ENCODE peak calls at places on chromosomes 3 and 15, in six cellular contexts. One of them, this sample, is unnamed.

GRCh38 chr3:149174901-149175300 is 45.5 kb downstream of the HPS3 start:
- DNase-seq in GM04503: no peak
- DNase-seq in putamen: no peak
- DNase-seq in astrocyte: peak
- DNase-seq in GM18507: no peak
- DNase-seq in omental fat pad: no peak
- DNase-seq in this sample: peak

GRCh38 chr15:79724312-79724711 is 172.5 kb downstream of the MTHFS start:
- DNase-seq in GM04503: no peak
- DNase-seq in putamen: no peak
- DNase-seq in astrocyte: peak
- DNase-seq in GM18507: no peak
- DNase-seq in omental fat pad: no peak
- DNase-seq in this sample: peak

GRCh38 chr3:115148142-115148790 is 1.2 kb upstream of the ZBTB20 start:
- DNase-seq in GM04503: no peak
- DNase-seq in putamen: no peak
- DNase-seq in astrocyte: peak
- DNase-seq in GM18507: no peak
- DNase-seq in omental fat pad: no peak
- DNase-seq in this sample: peak

GRCh38 chr3:105827959-105828358 is 40.9 kb downstream of the CBLB start:
- DNase-seq in GM04503: peak
- DNase-seq in putamen: no peak
- DNase-seq in astrocyte: peak
- DNase-seq in GM18507: no peak
- DNase-seq in omental fat pad: no peak
- DNase-seq in this sample: peak

GRCh38 chr3:189099031-189099471 is 72.7 kb upstream of the TPRG1 start:
- DNase-seq in GM04503: peak
- DNase-seq in putamen: no peak
- DNase-seq in astrocyte: no peak
- DNase-seq in GM18507: no peak
- DNase-seq in omental fat pad: no peak
- DNase-seq in this sample: no peak

GRCh38 chr3:99699841-99700240 is 61.4 kb downstream of the COL8A1 start:
- DNase-seq in GM04503: peak
- DNase-seq in putamen: no peak
- DNase-seq in astrocyte: peak
- DNase-seq in GM18507: no peak
- DNase-seq in omental fat pad: no peak
- DNase-seq in this sample: peak

GRCh38 chr3:174767853-174768382 is 91.2 kb upstream of the NAALADL2 start:
- DNase-seq in GM04503: no peak
- DNase-seq in putamen: no peak
- DNase-seq in astrocyte: peak
- DNase-seq in GM18507: no peak
- DNase-seq in omental fat pad: no peak
- DNase-seq in this sample: peak

GRCh38 chr3:32544894-32545293 is 25.8 kb downstream of the DYNC1LI1 start:
- DNase-seq in GM04503: no peak
- DNase-seq in putamen: no peak
- DNase-seq in astrocyte: no peak
- DNase-seq in GM18507: no peak
- DNase-seq in omental fat pad: no peak
- DNase-seq in this sample: no peak